ENCODE peak calls at places on chromosomes 1 and 21, in four cellular contexts. One of them, this sample, is unnamed.

GRCh38 chr1:196115641-196116040 is 492.6 kb downstream of the KCNT2 start:
- DNase-seq in heart left ventricle: peak
- DNase-seq in H1: no peak
- DNase-seq in tibial nerve: no peak
- DNase-seq in this sample: peak

GRCh38 chr1:87120779-87121178 is 206.3 kb downstream of the HS2ST1 start:
- DNase-seq in heart left ventricle: no peak
- DNase-seq in H1: no peak
- DNase-seq in tibial nerve: no peak
- DNase-seq in this sample: no peak

GRCh38 chr1:53590581-53591515 is 131.6 kb downstream of the DMRTB1 start:
- DNase-seq in heart left ventricle: no peak
- DNase-seq in H1: no peak
- DNase-seq in tibial nerve: no peak
- DNase-seq in this sample: no peak

GRCh38 chr1:109728870-109729269 is 12.0 kb downstream of the GSTM3 start:
- DNase-seq in heart left ventricle: no peak
- DNase-seq in H1: no peak
- DNase-seq in tibial nerve: no peak
- DNase-seq in this sample: no peak

GRCh38 chr1:201945863-201946223 is 505 bp downstream of the LMOD1 start:
- DNase-seq in heart left ventricle: no peak
- DNase-seq in H1: no peak
- DNase-seq in tibial nerve: no peak
- DNase-seq in this sample: no peak

GRCh38 chr1:145927073-145927886 is at the start of gene RBM8A:
- DNase-seq in heart left ventricle: peak
- DNase-seq in H1: peak
- DNase-seq in tibial nerve: peak
- DNase-seq in this sample: peak

GRCh38 chr1:245771521-245772281 is 616.9 kb downstream of the KIF26B start:
- DNase-seq in heart left ventricle: no peak
- DNase-seq in H1: no peak
- DNase-seq in tibial nerve: no peak
- DNase-seq in this sample: peak

GRCh38 chr1:20138346-20138745 is 777 bp upstream of the PLA2G2F start:
- DNase-seq in heart left ventricle: no peak
- DNase-seq in H1: no peak
- DNase-seq in tibial nerve: no peak
- DNase-seq in this sample: no peak

GRCh38 chr1:223512016-223512415 is 118.8 kb downstream of the CCDC185 start:
- DNase-seq in heart left ventricle: no peak
- DNase-seq in H1: no peak
- DNase-seq in tibial nerve: no peak
- DNase-seq in this sample: no peak

GRCh38 chr1:154403300-154403943 is 1.7 kb upstream of the IL6R start:
- DNase-seq in heart left ventricle: no peak
- DNase-seq in H1: no peak
- DNase-seq in tibial nerve: no peak
- DNase-seq in this sample: no peak

GRCh38 chr1:212292250-212292924 is 7.2 kb downstream of the PPP2R5A start:
- DNase-seq in heart left ventricle: no peak
- DNase-seq in H1: no peak
- DNase-seq in tibial nerve: no peak
- DNase-seq in this sample: no peak

GRCh38 chr1:58649555-58649954 is 50.3 kb downstream of the MYSM1 start:
- DNase-seq in heart left ventricle: no peak
- DNase-seq in H1: no peak
- DNase-seq in tibial nerve: no peak
- DNase-seq in this sample: no peak

GRCh38 chr1:20028125-20028524 is 41.9 kb upstream of the PLA2G5 start:
- DNase-seq in heart left ventricle: peak
- DNase-seq in H1: no peak
- DNase-seq in tibial nerve: no peak
- DNase-seq in this sample: no peak

GRCh38 chr21:41622831-41623548 is 115.0 kb upstream of the TMPRSS2 start:
- DNase-seq in heart left ventricle: no peak
- DNase-seq in H1: no peak
- DNase-seq in tibial nerve: no peak
- DNase-seq in this sample: peak

GRCh38 chr1:37947364-37947763 is 511 bp upstream of the INPP5B start:
- DNase-seq in heart left ventricle: no peak
- DNase-seq in H1: no peak
- DNase-seq in tibial nerve: no peak
- DNase-seq in this sample: no peak

GRCh38 chr1:83760211-83760978 is 238.5 kb downstream of the TTLL7 start:
- DNase-seq in heart left ventricle: no peak
- DNase-seq in H1: no peak
- DNase-seq in tibial nerve: no peak
- DNase-seq in this sample: no peak

GRCh38 chr1:151340870-151341754 is 5.9 kb downstream of the RFX5 start:
- DNase-seq in heart left ventricle: peak
- DNase-seq in H1: no peak
- DNase-seq in tibial nerve: no peak
- DNase-seq in this sample: peak

GRCh38 chr1:161068306-161069200 is 1.1 kb downstream of the ARHGAP30 start:
- DNase-seq in heart left ventricle: peak
- DNase-seq in H1: no peak
- DNase-seq in tibial nerve: no peak
- DNase-seq in this sample: no peak

GRCh38 chr21:43991447-43991991 is 20.6 kb upstream of the TRAPPC10 start:
- DNase-seq in heart left ventricle: no peak
- DNase-seq in H1: no peak
- DNase-seq in tibial nerve: no peak
- DNase-seq in this sample: no peak

GRCh38 chr1:226404063-226404903 is 3.6 kb downstream of the PARP1 start:
- DNase-seq in heart left ventricle: no peak
- DNase-seq in H1: no peak
- DNase-seq in tibial nerve: no peak
- DNase-seq in this sample: no peak
- TF ChIP-seq POLR2A in heart left ventricle: no peak
- TF ChIP-seq POLR2A in H1: no peak
- TF ChIP-seq POLR2A in tibial nerve: no peak
- TF ChIP-seq POLR2A in this sample: no peak

GRCh38 chr1:33382651-33383415 is 48.1 kb downstream of the PHC2 start:
- DNase-seq in heart left ventricle: peak
- DNase-seq in H1: no peak
- DNase-seq in tibial nerve: no peak
- DNase-seq in this sample: no peak
- TF ChIP-seq POLR2A in heart left ventricle: no peak
- TF ChIP-seq POLR2A in H1: no peak
- TF ChIP-seq POLR2A in tibial nerve: no peak
- TF ChIP-seq POLR2A in this sample: no peak

GRCh38 chr1:227214170-227214569 is 104.1 kb downstream of the CDC42BPA start:
- DNase-seq in heart left ventricle: no peak
- DNase-seq in H1: no peak
- DNase-seq in tibial nerve: no peak
- DNase-seq in this sample: no peak
- TF ChIP-seq POLR2A in heart left ventricle: no peak
- TF ChIP-seq POLR2A in H1: no peak
- TF ChIP-seq POLR2A in tibial nerve: no peak
- TF ChIP-seq POLR2A in this sample: no peak

GRCh38 chr1:31567956-31568570 is 8.3 kb upstream of the TINAGL1 start:
- DNase-seq in heart left ventricle: no peak
- DNase-seq in H1: no peak
- DNase-seq in tibial nerve: no peak
- DNase-seq in this sample: no peak

GRCh38 chr1:31559715-31560114 is 16.6 kb upstream of the TINAGL1 start:
- DNase-seq in heart left ventricle: no peak
- DNase-seq in H1: no peak
- DNase-seq in tibial nerve: no peak
- DNase-seq in this sample: no peak

GRCh38 chr1:31560394-31560793 is 15.9 kb upstream of the TINAGL1 start:
- DNase-seq in heart left ventricle: no peak
- DNase-seq in H1: no peak
- DNase-seq in tibial nerve: no peak
- DNase-seq in this sample: no peak

GRCh38 chr1:31564606-31564989 is 11.7 kb upstream of the TINAGL1 start:
- DNase-seq in heart left ventricle: no peak
- DNase-seq in H1: no peak
- DNase-seq in tibial nerve: no peak
- DNase-seq in this sample: no peak

DNA sequence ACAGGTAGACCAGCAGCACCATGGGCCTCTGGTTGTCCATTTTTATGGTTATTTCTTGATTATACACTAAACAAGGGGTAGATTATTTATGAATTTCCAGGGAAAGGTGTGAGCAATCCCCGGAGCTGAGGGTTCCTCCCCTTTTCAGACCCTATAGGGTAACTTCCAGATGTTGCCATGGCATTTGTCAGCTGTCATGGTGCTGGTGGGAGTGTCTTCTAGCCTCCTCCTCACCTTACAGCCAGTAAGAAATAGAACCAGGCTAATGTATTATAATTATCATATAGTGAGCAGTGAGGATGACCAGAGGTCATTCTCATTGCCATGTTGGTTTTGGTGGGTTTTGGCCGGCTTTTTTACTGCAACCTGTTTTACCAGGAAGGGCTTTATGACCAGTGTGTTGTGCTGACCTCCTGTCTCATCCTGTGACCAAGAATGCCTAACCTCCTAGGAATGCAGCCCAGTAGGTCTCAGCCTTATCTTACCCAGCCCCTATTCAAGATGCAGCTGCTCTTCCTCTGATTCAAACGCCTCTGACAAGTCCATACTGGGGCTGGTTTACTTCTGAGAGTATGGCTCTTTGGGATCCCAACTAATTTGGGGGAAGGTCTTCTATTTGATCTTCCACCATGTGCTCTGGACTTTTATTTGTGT is 13.5 kb upstream of the TINAGL1 start:
- DNase-seq in heart left ventricle: no peak
- DNase-seq in H1: no peak
- DNase-seq in tibial nerve: no peak
- DNase-seq in this sample: no peak
- TF ChIP-seq POLR2A in heart left ventricle: no peak
- TF ChIP-seq POLR2A in H1: no peak
- TF ChIP-seq POLR2A in tibial nerve: no peak
- TF ChIP-seq POLR2A in this sample: no peak

GRCh38 chr1:205593532-205593931 is 38.3 kb downstream of the ELK4 start:
- DNase-seq in heart left ventricle: no peak
- DNase-seq in H1: no peak
- DNase-seq in tibial nerve: no peak
- DNase-seq in this sample: no peak

GRCh38 chr1:205590457-205590768 is 41.4 kb downstream of the ELK4 start:
- DNase-seq in heart left ventricle: no peak
- DNase-seq in H1: no peak
- DNase-seq in tibial nerve: no peak
- DNase-seq in this sample: no peak

GRCh38 chr1:205590777-205591513 is 40.9 kb downstream of the ELK4 start:
- DNase-seq in heart left ventricle: no peak
- DNase-seq in H1: no peak
- DNase-seq in tibial nerve: no peak
- DNase-seq in this sample: no peak

GRCh38 chr1:205592443-205593003 is 39.3 kb downstream of the ELK4 start:
- DNase-seq in heart left ventricle: no peak
- DNase-seq in H1: no peak
- DNase-seq in tibial nerve: no peak
- DNase-seq in this sample: no peak

GRCh38 chr1:205591522-205592351 is 40.1 kb downstream of the ELK4 start:
- DNase-seq in heart left ventricle: peak
- DNase-seq in H1: peak
- DNase-seq in tibial nerve: peak
- DNase-seq in this sample: peak
- TF ChIP-seq POLR2A in heart left ventricle: no peak
- TF ChIP-seq POLR2A in H1: peak
- TF ChIP-seq POLR2A in tibial nerve: no peak
- TF ChIP-seq POLR2A in this sample: no peak

DNA sequence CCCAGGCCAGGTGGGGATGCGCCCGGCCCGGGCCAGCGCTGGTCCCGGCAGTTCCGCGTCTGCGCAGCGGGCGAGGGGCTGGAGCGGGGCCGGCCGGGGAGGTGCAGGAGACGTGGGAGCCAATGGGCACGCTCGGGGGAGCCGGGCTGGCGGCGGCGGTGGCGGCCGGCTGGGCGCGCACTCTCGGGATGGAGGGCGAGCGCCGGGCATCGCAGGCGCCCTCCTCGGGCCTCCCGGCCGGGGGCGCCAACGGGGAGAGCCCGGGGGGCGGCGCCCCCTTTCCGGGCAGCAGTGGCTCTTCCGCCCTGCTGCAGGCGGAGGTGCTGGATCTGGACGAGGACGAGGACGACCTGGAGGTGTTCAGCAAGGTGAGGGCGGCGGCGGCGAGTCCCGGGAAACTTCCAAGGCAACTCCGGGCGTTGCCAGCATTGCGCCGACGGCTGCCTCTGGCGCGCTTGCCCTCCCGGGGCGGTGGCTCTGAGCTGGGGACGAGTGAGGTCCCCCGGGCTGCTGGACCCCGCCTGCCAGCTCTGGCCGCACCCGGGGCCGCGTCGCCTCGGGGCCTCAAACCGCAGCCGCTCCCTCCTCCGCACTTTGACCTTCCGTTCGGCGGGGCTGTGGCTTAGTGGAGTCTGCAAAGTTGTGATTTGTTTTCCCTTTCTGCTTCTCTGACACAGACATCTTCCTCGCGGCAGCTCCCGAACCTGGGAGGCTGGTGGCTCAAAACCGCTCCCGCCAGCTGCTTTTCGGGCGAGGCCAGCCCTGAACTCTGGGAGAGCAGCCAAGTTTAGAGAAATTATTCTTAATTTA is at the start of gene SNX7:
- DNase-seq in heart left ventricle: peak
- DNase-seq in H1: peak
- DNase-seq in tibial nerve: peak
- DNase-seq in this sample: peak
- TF ChIP-seq POLR2A in heart left ventricle: no peak
- TF ChIP-seq POLR2A in H1: peak
- TF ChIP-seq POLR2A in tibial nerve: peak
- TF ChIP-seq POLR2A in this sample: peak

DNA sequence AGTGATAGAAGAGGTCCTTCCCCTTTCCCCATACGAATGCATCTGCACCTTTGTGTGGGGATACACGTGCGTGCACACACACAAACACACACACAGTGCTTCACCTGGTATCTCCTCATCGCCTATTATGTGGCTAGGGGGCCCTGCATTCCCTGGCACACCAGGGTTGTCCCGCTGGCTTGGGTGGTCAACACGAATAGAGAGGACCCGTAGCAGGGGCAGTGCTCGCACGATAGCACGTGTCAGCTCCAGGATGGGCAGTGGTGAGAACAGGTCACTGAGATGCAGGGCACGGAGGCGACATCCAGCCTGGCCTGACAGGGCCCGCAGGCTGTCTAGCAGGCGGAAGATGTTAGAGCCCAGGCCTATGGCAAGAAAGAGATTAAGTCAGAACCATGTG is 22.4 kb downstream of the LRRC41 start:
- DNase-seq in heart left ventricle: no peak
- DNase-seq in H1: no peak
- DNase-seq in tibial nerve: no peak
- DNase-seq in this sample: no peak
- TF ChIP-seq POLR2A in heart left ventricle: no peak
- TF ChIP-seq POLR2A in H1: no peak
- TF ChIP-seq POLR2A in tibial nerve: no peak
- TF ChIP-seq POLR2A in this sample: no peak

GRCh38 chr1:232688398-232688797 is 58.5 kb upstream of the SIPA1L2 start:
- DNase-seq in heart left ventricle: no peak
- DNase-seq in H1: no peak
- DNase-seq in tibial nerve: no peak
- DNase-seq in this sample: no peak
- TF ChIP-seq POLR2A in heart left ventricle: no peak
- TF ChIP-seq POLR2A in H1: no peak
- TF ChIP-seq POLR2A in tibial nerve: no peak
- TF ChIP-seq POLR2A in this sample: no peak

This sample was measured in H54.